ENCODE peak calls at places on chromosomes 4 and X, in six cellular contexts. One of them, this sample, is unnamed. For H3K4me1, the result is how much of the 10 kb centered on the place peaks cover.

GRCh38 chr4:2484993-2485392 is 16.1 kb downstream of the RNF4 start:
- DNase-seq in CD8-positive, alpha-beta memory T cell: peak
- DNase-seq in tibial nerve: peak
- DNase-seq in Karpas-422: peak
- DNase-seq in Peyer's patch: peak
- DNase-seq in left lung: peak
- DNase-seq in this sample: peak

GRCh38 chr4:23728393-23728792 is 161.5 kb downstream of the PPARGC1A start:
- DNase-seq in Peyer's patch: no peak
- DNase-seq in Karpas-422: no peak
- DNase-seq in tibial nerve: peak
- DNase-seq in left lung: no peak
- DNase-seq in CD8-positive, alpha-beta memory T cell: no peak
- DNase-seq in this sample: no peak

GRCh38 chrX:72569786-72570185 is 2.9 kb downstream of the HDAC8 start:
- DNase-seq in Peyer's patch: no peak
- DNase-seq in tibial nerve: no peak
- DNase-seq in CD8-positive, alpha-beta memory T cell: no peak
- DNase-seq in left lung: no peak
- DNase-seq in Karpas-422: no peak
- DNase-seq in this sample: no peak

GRCh38 chr4:168699224-168699878 is 202.5 kb downstream of the PALLD start:
- DNase-seq in tibial nerve: no peak
- DNase-seq in Peyer's patch: no peak
- DNase-seq in left lung: no peak
- DNase-seq in Karpas-422: no peak
- DNase-seq in CD8-positive, alpha-beta memory T cell: no peak
- DNase-seq in this sample: no peak

GRCh38 chr4:90215286-90215685 is 88.1 kb downstream of the CCSER1 start:
- DNase-seq in tibial nerve: no peak
- DNase-seq in Karpas-422: no peak
- DNase-seq in Peyer's patch: no peak
- DNase-seq in left lung: no peak
- DNase-seq in CD8-positive, alpha-beta memory T cell: no peak
- DNase-seq in this sample: no peak

GRCh38 chrX:82648062-82648461 is 860.0 kb upstream of the POU3F4 start:
- DNase-seq in tibial nerve: no peak
- DNase-seq in Karpas-422: no peak
- DNase-seq in Peyer's patch: no peak
- DNase-seq in left lung: no peak
- DNase-seq in CD8-positive, alpha-beta memory T cell: no peak
- DNase-seq in this sample: no peak

GRCh38 chr4:20474119-20474518 is 222.4 kb downstream of the SLIT2 start:
- DNase-seq in Karpas-422: no peak
- DNase-seq in Peyer's patch: no peak
- DNase-seq in left lung: no peak
- DNase-seq in CD8-positive, alpha-beta memory T cell: no peak
- DNase-seq in tibial nerve: no peak
- DNase-seq in this sample: no peak

GRCh38 chr4:8188743-8189550 is 10.1 kb upstream of the SH3TC1 start:
- DNase-seq in Peyer's patch: no peak
- DNase-seq in left lung: peak
- DNase-seq in tibial nerve: no peak
- DNase-seq in CD8-positive, alpha-beta memory T cell: no peak
- DNase-seq in Karpas-422: no peak
- DNase-seq in this sample: no peak

GRCh38 chr4:94583938-94584641 is 132.3 kb downstream of the PDLIM5 start:
- DNase-seq in tibial nerve: no peak
- DNase-seq in CD8-positive, alpha-beta memory T cell: no peak
- DNase-seq in left lung: no peak
- DNase-seq in Peyer's patch: no peak
- DNase-seq in Karpas-422: peak
- DNase-seq in this sample: no peak

DNA sequence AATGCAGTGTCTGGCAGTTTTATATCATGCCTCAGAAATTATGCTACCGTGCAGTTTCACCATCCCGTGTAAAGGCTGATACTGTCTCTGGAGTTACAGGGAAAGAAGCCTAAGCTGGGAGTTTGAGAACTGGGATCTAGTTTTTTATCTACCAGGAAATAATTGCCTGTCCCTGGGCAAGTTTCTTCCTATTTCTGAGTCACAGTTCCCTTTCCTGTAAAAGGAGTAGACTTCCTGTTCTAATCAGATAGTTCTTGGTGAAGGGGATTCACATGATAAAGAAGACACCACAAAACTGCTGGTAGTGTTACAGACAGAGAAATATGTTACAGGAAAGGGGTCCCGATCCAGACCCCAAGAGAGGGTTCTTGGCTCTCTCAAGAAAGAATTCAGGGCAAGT is 17.1 kb downstream of the HERC3 start:
- DNase-seq in Peyer's patch: no peak
- DNase-seq in tibial nerve: no peak
- DNase-seq in Karpas-422: no peak
- DNase-seq in left lung: no peak
- DNase-seq in CD8-positive, alpha-beta memory T cell: no peak
- DNase-seq in this sample: no peak
- H3K4me1 ChIP-seq in Peyer's patch: under half
- H3K4me1 ChIP-seq in tibial nerve: half or more
- H3K4me1 ChIP-seq in Karpas-422: under half
- H3K4me1 ChIP-seq in left lung: under half
- H3K4me1 ChIP-seq in CD8-positive, alpha-beta memory T cell: half or more
- H3K4me1 ChIP-seq in this sample: under half

DNA sequence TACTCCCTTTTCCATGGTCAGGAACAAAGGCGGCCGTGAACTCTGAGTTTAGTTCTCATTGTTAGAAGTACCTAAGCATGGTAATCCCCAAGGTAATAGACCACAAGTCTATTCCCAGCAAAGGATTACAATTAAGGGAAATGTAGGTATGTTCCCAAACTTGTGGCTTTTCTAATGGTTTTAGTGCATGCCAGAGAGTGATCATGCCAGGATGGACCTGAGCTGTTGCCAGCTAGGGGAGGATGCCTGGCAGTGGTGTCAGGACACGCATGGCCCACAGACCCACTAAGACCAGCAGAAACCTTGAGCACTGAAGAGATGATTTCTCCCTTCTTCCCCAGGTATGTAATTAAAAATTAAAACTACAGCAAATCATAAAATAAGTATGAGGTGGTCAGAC is 60.8 kb downstream of the COQ2 start:
- DNase-seq in Karpas-422: no peak
- DNase-seq in CD8-positive, alpha-beta memory T cell: no peak
- DNase-seq in tibial nerve: no peak
- DNase-seq in left lung: no peak
- DNase-seq in Peyer's patch: no peak
- DNase-seq in this sample: no peak
- H3K4me1 ChIP-seq in Karpas-422: half or more
- H3K4me1 ChIP-seq in CD8-positive, alpha-beta memory T cell: under half
- H3K4me1 ChIP-seq in tibial nerve: under half
- H3K4me1 ChIP-seq in left lung: under half
- H3K4me1 ChIP-seq in Peyer's patch: under half
- H3K4me1 ChIP-seq in this sample: under half

DNA sequence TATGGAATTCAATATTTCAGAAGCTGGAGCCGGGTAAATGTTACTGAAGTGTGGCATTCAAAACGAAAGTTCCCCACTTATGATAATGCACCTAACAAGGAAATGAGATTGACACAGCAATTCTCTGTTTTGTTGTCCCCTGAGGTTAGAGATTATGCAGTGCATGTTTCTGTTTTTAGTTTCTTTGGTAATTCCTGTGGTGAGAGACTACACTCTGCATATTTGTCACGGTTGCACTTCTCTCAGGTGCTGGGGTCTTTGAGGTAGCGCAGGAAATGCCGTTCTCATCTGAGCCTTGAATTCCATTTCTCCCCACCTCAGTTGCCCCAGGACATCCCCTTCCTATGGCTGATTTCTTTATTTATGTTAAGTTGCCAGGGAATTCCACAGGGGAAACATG is 15.3 kb upstream of the BEND4 start:
- DNase-seq in CD8-positive, alpha-beta memory T cell: no peak
- DNase-seq in Peyer's patch: no peak
- DNase-seq in Karpas-422: peak
- DNase-seq in left lung: no peak
- DNase-seq in tibial nerve: no peak
- DNase-seq in this sample: no peak
- H3K4me1 ChIP-seq in CD8-positive, alpha-beta memory T cell: under half
- H3K4me1 ChIP-seq in Peyer's patch: under half
- H3K4me1 ChIP-seq in Karpas-422: under half
- H3K4me1 ChIP-seq in left lung: under half
- H3K4me1 ChIP-seq in tibial nerve: under half
- H3K4me1 ChIP-seq in this sample: under half

DNA sequence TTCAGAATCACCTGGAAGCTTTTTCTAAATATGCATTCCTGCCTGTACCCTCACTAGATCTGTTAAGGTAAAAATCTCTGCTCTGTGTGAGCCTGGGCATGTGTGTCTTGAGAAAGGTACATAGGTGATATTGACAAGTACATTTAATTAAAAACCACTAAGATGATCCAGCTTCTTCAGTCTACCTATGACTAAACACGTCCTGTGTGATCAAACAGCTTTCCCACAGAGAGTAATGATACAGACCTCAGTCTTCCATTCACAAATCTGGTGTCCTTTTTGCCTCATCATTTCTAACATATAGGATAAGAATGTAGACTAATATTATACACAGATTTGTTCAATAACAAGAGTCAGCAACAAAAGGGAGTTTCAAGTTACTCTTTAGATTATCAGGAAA is 42.6 kb downstream of the GALNT7 start:
- DNase-seq in left lung: no peak
- DNase-seq in tibial nerve: no peak
- DNase-seq in Karpas-422: no peak
- DNase-seq in Peyer's patch: no peak
- DNase-seq in CD8-positive, alpha-beta memory T cell: no peak
- DNase-seq in this sample: no peak
- H3K4me1 ChIP-seq in left lung: under half
- H3K4me1 ChIP-seq in tibial nerve: under half
- H3K4me1 ChIP-seq in Karpas-422: under half
- H3K4me1 ChIP-seq in Peyer's patch: under half
- H3K4me1 ChIP-seq in CD8-positive, alpha-beta memory T cell: under half
- H3K4me1 ChIP-seq in this sample: under half

GRCh38 chr4:37678624-37679023 is 7.6 kb downstream of the RELL1 start:
- DNase-seq in left lung: no peak
- DNase-seq in CD8-positive, alpha-beta memory T cell: no peak
- DNase-seq in tibial nerve: no peak
- DNase-seq in Karpas-422: no peak
- DNase-seq in Peyer's patch: no peak
- DNase-seq in this sample: no peak

GRCh38 chr4:37675587-37676290 is 10.4 kb downstream of the RELL1 start:
- DNase-seq in left lung: no peak
- DNase-seq in Peyer's patch: peak
- DNase-seq in CD8-positive, alpha-beta memory T cell: no peak
- DNase-seq in tibial nerve: no peak
- DNase-seq in Karpas-422: peak
- DNase-seq in this sample: no peak

GRCh38 chr4:37673523-37674192 is 12.5 kb downstream of the RELL1 start:
- DNase-seq in Peyer's patch: no peak
- DNase-seq in left lung: no peak
- DNase-seq in CD8-positive, alpha-beta memory T cell: no peak
- DNase-seq in tibial nerve: no peak
- DNase-seq in Karpas-422: peak
- DNase-seq in this sample: no peak

GRCh38 chr4:37671072-37671471 is 15.1 kb downstream of the RELL1 start:
- DNase-seq in left lung: no peak
- DNase-seq in CD8-positive, alpha-beta memory T cell: no peak
- DNase-seq in Peyer's patch: no peak
- DNase-seq in Karpas-422: no peak
- DNase-seq in tibial nerve: no peak
- DNase-seq in this sample: no peak

GRCh38 chr4:37674446-37674845 is 11.7 kb downstream of the RELL1 start:
- DNase-seq in Karpas-422: peak
- DNase-seq in tibial nerve: no peak
- DNase-seq in CD8-positive, alpha-beta memory T cell: no peak
- DNase-seq in left lung: no peak
- DNase-seq in Peyer's patch: no peak
- DNase-seq in this sample: no peak
- H3K4me1 ChIP-seq in Karpas-422: under half
- H3K4me1 ChIP-seq in tibial nerve: half or more
- H3K4me1 ChIP-seq in CD8-positive, alpha-beta memory T cell: under half
- H3K4me1 ChIP-seq in left lung: under half
- H3K4me1 ChIP-seq in Peyer's patch: half or more
- H3K4me1 ChIP-seq in this sample: under half

GRCh38 chrX:110282922-110283321 is 35.0 kb downstream of the AMMECR1 start:
- DNase-seq in Karpas-422: no peak
- DNase-seq in left lung: no peak
- DNase-seq in Peyer's patch: no peak
- DNase-seq in tibial nerve: no peak
- DNase-seq in CD8-positive, alpha-beta memory T cell: no peak
- DNase-seq in this sample: no peak
- H3K4me1 ChIP-seq in Karpas-422: under half
- H3K4me1 ChIP-seq in left lung: under half
- H3K4me1 ChIP-seq in Peyer's patch: under half
- H3K4me1 ChIP-seq in tibial nerve: under half
- H3K4me1 ChIP-seq in CD8-positive, alpha-beta memory T cell: under half
- H3K4me1 ChIP-seq in this sample: under half

DNA sequence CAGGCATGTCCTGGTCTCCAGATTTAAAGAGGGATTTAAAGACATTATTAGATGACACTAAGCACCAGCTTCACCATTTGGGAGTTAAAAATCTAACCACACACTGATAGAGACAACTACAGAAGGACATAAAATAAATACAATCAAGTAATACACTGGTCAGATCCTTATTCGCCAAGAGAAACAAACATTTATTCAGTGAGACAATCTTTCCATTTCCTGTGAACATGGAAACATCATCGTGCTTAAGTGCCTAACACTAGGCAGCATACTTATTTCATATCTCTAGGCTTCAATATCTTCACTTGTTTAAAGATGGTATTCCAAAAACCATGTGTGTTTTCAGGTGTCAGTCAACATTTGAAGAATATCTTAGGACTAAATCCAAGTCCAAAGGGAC is 103.6 kb downstream of the AREG start:
- DNase-seq in left lung: no peak
- DNase-seq in CD8-positive, alpha-beta memory T cell: no peak
- DNase-seq in tibial nerve: no peak
- DNase-seq in Karpas-422: no peak
- DNase-seq in Peyer's patch: no peak
- DNase-seq in this sample: no peak
- H3K4me1 ChIP-seq in left lung: under half
- H3K4me1 ChIP-seq in CD8-positive, alpha-beta memory T cell: under half
- H3K4me1 ChIP-seq in tibial nerve: under half
- H3K4me1 ChIP-seq in Karpas-422: under half
- H3K4me1 ChIP-seq in Peyer's patch: under half
- H3K4me1 ChIP-seq in this sample: under half

DNA sequence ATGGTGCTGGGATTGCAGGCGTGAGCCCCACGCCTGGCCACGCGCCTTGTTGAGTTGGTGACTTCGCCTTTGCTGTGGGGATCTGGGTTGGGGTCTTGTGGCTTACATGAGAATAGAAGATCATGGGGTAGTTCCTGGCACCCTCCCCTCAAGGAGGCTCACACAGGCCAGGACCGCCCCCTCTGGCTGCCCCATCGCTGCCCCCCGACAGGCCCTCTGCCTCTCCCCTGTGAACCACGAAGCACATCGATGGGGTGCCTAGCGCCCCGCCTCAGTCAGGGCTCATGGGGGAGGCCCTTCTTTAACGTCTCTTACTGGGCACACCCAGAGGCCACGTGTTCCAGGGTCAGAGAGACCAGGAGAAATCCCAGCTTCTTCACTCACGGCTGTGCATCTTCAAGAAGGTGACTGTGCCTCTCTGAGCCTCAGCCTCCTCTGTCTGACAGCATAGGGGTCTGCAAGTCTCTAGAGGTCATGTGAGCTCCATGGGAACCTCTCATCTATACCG is 23.6 kb upstream of the SPON2 start:
- DNase-seq in tibial nerve: no peak
- DNase-seq in CD8-positive, alpha-beta memory T cell: no peak
- DNase-seq in Peyer's patch: no peak
- DNase-seq in left lung: no peak
- DNase-seq in Karpas-422: no peak
- DNase-seq in this sample: no peak
- H3K4me1 ChIP-seq in tibial nerve: half or more
- H3K4me1 ChIP-seq in CD8-positive, alpha-beta memory T cell: under half
- H3K4me1 ChIP-seq in Peyer's patch: under half
- H3K4me1 ChIP-seq in left lung: under half
- H3K4me1 ChIP-seq in Karpas-422: under half
- H3K4me1 ChIP-seq in this sample: under half

This sample was measured in aorta.